ENCODE peak calls at places on chromosomes 5 and 9, in eight cellular contexts. W is bronchial epithelial cell; I is stimulated activated CD4-positive, alpha-beta T cell treated with anti-CD3 and anti-CD28 coated beads, TNF-alpha, amount 100 ng/mL, for 24 hours; M is AG20443; X is iPS-NIHi11; Y is esophagus squamous epithelium; U is NCI-H146; L is colonic mucosa. O is an unnamed sample.

GRCh38 chr9:132632426-132632825 is 37.4 kb downstream of the DDX31 start:
- DNase-seq in W (no peak), I (no peak), M (no peak), X (no peak), Y (no peak), U (no peak), L (no peak), O (no peak)

GRCh38 chr5:142753114-142753764 is 16.9 kb upstream of the ARHGAP26 start:
- DNase-seq in W (peak; percentile 74), I (no peak), M (no peak), X (no peak), Y (no peak), U (no peak), L (no peak), O (peak; percentile 33)

GRCh38 chr9:117034862-117035261 is 347.8 kb downstream of the TRIM32 start:
- DNase-seq in W (peak; percentile 33), I (no peak), M (no peak), X (peak; percentile 70), Y (no peak), U (no peak), L (no peak), O (no peak)

GRCh38 chr5:132059043-132059695 is 1.3 kb upstream of the IL3 start:
- DNase-seq in W (no peak), I (no peak), M (no peak), X (no peak), Y (no peak), U (no peak), L (peak; percentile 16), O (no peak)

GRCh38 chr5:139798883-139799282 is 3.3 kb downstream of the PSD2 start:
- DNase-seq in W (no peak), I (no peak), M (no peak), X (no peak), Y (no peak), U (no peak), L (no peak), O (no peak)

GRCh38 chr5:131983244-131983771 is 28.1 kb downstream of the ACSL6 start:
- DNase-seq in W (no peak), I (no peak), M (no peak), X (no peak), Y (no peak), U (no peak), L (no peak), O (no peak)

GRCh38 chr5:33494476-33494875 is 53.7 kb downstream of the TARS1 start:
- DNase-seq in W (no peak), I (no peak), M (no peak), X (no peak), Y (no peak), U (no peak), L (no peak), O (no peak)

GRCh38 chr5:10600629-10601245 is 36.9 kb downstream of the ANKRD33B start:
- DNase-seq in W (peak; percentile 63), I (peak; percentile 44), M (no peak), X (no peak), Y (no peak), U (no peak), L (no peak), O (no peak)

O was measured in ascending aorta.